ENCODE peak calls at places on chromosome 22, in eight cellular contexts. N is cardiac fibroblast; E is NCI-H1417 treated with DMSO at 0.1 percent for 48 hours; W is endothelial cell; T is SJSA1; J is stimulated activated CD4-positive, alpha-beta T cell treated with anti-CD3 and anti-CD28 coated beads, TNF-alpha, amount 100 ng/mL, for 1 hour; M is A549; G is upper lobe of right lung. Y is an unnamed sample.

GRCh38 chr22:17359501-17359900 is 9.8 kb upstream of the CECR2 start:
- DNase-seq in N (no peak), E (no peak), W (no peak), T (no peak), J (no peak), M (no peak), G (no peak), Y (no peak)

GRCh38 chr22:36104435-36104834 is 56.1 kb downstream of the APOL3 start:
- DNase-seq in N (no peak), E (no peak), W (no peak), T (no peak), J (no peak), M (no peak), G (no peak), Y (no peak)

GRCh38 chr22:29799217-29799680 is 32.1 kb downstream of the UQCR10 start:
- DNase-seq in N (peak), E (no peak), W (no peak), T (peak), J (no peak), M (peak), G (peak), Y (no peak)

GRCh38 chr22:42132457-42132856 is 1.8 kb upstream of the CYP2D6 start:
- DNase-seq in N (no peak), E (no peak), W (no peak), T (no peak), J (no peak), M (no peak), G (no peak), Y (no peak)

GRCh38 chr22:23053051-23053707 is 17.1 kb upstream of the GNAZ start:
- DNase-seq in N (no peak), E (no peak), W (no peak), T (no peak), J (no peak), M (no peak), G (peak), Y (no peak)

GRCh38 chr22:47307326-47307725 is 544.9 kb downstream of the TBC1D22A start:
- DNase-seq in N (peak), E (no peak), W (no peak), T (peak), J (no peak), M (peak), G (no peak), Y (no peak)

GRCh38 chr22:38081636-38081940 is 2.4 kb downstream of the SLC16A8 start:
- DNase-seq in N (no peak), E (no peak), W (no peak), T (no peak), J (no peak), M (no peak), G (no peak), Y (no peak)

GRCh38 chr22:28894320-28894719 is 10.9 kb downstream of the ZNRF3 start:
- DNase-seq in N (no peak), E (no peak), W (no peak), T (no peak), J (no peak), M (no peak), G (no peak), Y (no peak)

GRCh38 chr22:32628626-32629587 is 154.3 kb downstream of the FBXO7 start:
- DNase-seq in N (peak), E (no peak), W (no peak), T (no peak), J (no peak), M (no peak), G (no peak), Y (no peak)

GRCh38 chr22:19819911-19820879 is 34.5 kb downstream of the GNB1L start:
- DNase-seq in N (no peak), E (no peak), W (peak), T (no peak), J (no peak), M (no peak), G (no peak), Y (no peak)

GRCh38 chr22:37198290-37199102 is 10.4 kb upstream of the C1QTNF6 start:
- DNase-seq in N (peak), E (no peak), W (peak), T (peak), J (peak), M (peak), G (peak), Y (peak)

GRCh38 chr22:44049369-44050231 is 25.5 kb downstream of the PARVB start:
- DNase-seq in N (no peak), E (no peak), W (no peak), T (no peak), J (no peak), M (no peak), G (no peak), Y (no peak)

GRCh38 chr22:37290737-37291136 is 8.4 kb downstream of the CYTH4 start:
- DNase-seq in N (peak), E (no peak), W (no peak), T (no peak), J (no peak), M (no peak), G (no peak), Y (no peak)

GRCh38 chr22:36977401-36977861 is 41.8 kb downstream of the TST start:
- DNase-seq in N (peak), E (no peak), W (peak), T (peak), J (peak), M (peak), G (peak), Y (no peak)

GRCh38 chr22:49324527-49325491 is 502.9 kb downstream of the BRD1 start:
- DNase-seq in N (no peak), E (no peak), W (no peak), T (no peak), J (no peak), M (no peak), G (peak), Y (no peak)

GRCh38 chr22:29351042-29351441 is 35.5 kb upstream of the RASL10A start:
- DNase-seq in N (no peak), E (no peak), W (no peak), T (no peak), J (no peak), M (no peak), G (no peak), Y (no peak)

GRCh38 chr22:32499666-32500065 is 25.1 kb downstream of the FBXO7 start:
- DNase-seq in N (no peak), E (no peak), W (no peak), T (no peak), J (no peak), M (no peak), G (no peak), Y (no peak)

GRCh38 chr22:23098718-23099524 is 28.6 kb downstream of the GNAZ start:
- DNase-seq in N (no peak), E (no peak), W (no peak), T (no peak), J (no peak), M (no peak), G (no peak), Y (no peak)

GRCh38 chr22:40399661-40400060 is 29.3 kb downstream of the SGSM3 start:
- DNase-seq in N (no peak), E (no peak), W (no peak), T (no peak), J (no peak), M (no peak), G (no peak), Y (no peak)

GRCh38 chr22:26045051-26045450 is 124.2 kb upstream of the SEZ6L start:
- DNase-seq in N (no peak), E (no peak), W (no peak), T (no peak), J (no peak), M (no peak), G (no peak), Y (no peak)

GRCh38 chr22:41512421-41513194 is 31.7 kb downstream of the POLR3H start:
- DNase-seq in N (peak), E (no peak), W (no peak), T (no peak), J (no peak), M (peak), G (no peak), Y (no peak)

GRCh38 chr22:36641902-36642640 is 61.5 kb downstream of the CACNG2 start:
- DNase-seq in N (peak), E (no peak), W (no peak), T (no peak), J (no peak), M (peak), G (no peak), Y (no peak)

GRCh38 chr22:45996241-45997076 is 19.5 kb upstream of the WNT7B start:
- DNase-seq in N (peak), E (no peak), W (no peak), T (peak), J (no peak), M (no peak), G (peak), Y (no peak)

GRCh38 chr22:32476804-32477203 is 2.2 kb downstream of the FBXO7 start:
- DNase-seq in N (no peak), E (no peak), W (no peak), T (peak), J (no peak), M (no peak), G (no peak), Y (no peak)

GRCh38 chr22:36433318-36434231 is 45.8 kb upstream of the MYH9 start:
- DNase-seq in N (no peak), E (peak), W (no peak), T (no peak), J (no peak), M (no peak), G (peak), Y (no peak)

GRCh38 chr22:17228725-17229126 is 9.5 kb upstream of the ADA2 start:
- DNase-seq in N (no peak), E (no peak), W (no peak), T (no peak), J (no peak), M (peak), G (no peak), Y (no peak)

GRCh38 chr22:21865041-21865440 is 2.4 kb downstream of the MAPK1 start:
- DNase-seq in N (peak), E (no peak), W (no peak), T (peak), J (no peak), M (no peak), G (no peak), Y (no peak)

GRCh38 chr22:33569547-33569946 is 350.7 kb downstream of the LARGE1 start:
- DNase-seq in N (no peak), E (no peak), W (no peak), T (no peak), J (no peak), M (no peak), G (no peak), Y (no peak)

GRCh38 chr22:23072035-23072910 is 2.0 kb downstream of the GNAZ start:
- DNase-seq in N (no peak), E (no peak), W (no peak), T (peak), J (no peak), M (no peak), G (peak), Y (no peak)

GRCh38 chr22:47918276-47918928 is 1156.0 kb downstream of the TBC1D22A start:
- DNase-seq in N (no peak), E (no peak), W (no peak), T (no peak), J (no peak), M (no peak), G (no peak), Y (no peak)

GRCh38 chr22:36201630-36202312 is at the start of gene APOL4:
- DNase-seq in N (peak), E (no peak), W (no peak), T (no peak), J (no peak), M (no peak), G (peak), Y (no peak)

GRCh38 chr22:47144791-47145425 is 382.5 kb downstream of the TBC1D22A start:
- DNase-seq in N (no peak), E (no peak), W (no peak), T (no peak), J (no peak), M (no peak), G (no peak), Y (no peak)

GRCh38 chr22:28656156-28656555 is 23.5 kb downstream of the TTC28 start:
- DNase-seq in N (no peak), E (no peak), W (peak), T (no peak), J (no peak), M (no peak), G (no peak), Y (no peak)

GRCh38 chr22:49659281-49659923 is 168.3 kb downstream of the BRD1 start:
- DNase-seq in N (no peak), E (no peak), W (no peak), T (no peak), J (no peak), M (no peak), G (peak), Y (no peak)

GRCh38 chr22:23565288-23565941 is 14.7 kb downstream of the IGLL1 start:
- DNase-seq in N (peak), E (no peak), W (no peak), T (no peak), J (no peak), M (peak), G (no peak), Y (no peak)